ENCODE peak calls at places on chromosome X, in ten cellular contexts. A is lower lobe of right lung, J is AG04450, S is MV-4-11, T is mucosa of descending colon, L is cardiac fibroblast, W is fibroblast of the conjunctiva, E is H9, M is T-helper 1 cell, C is T-helper 2 cell. G is an unnamed sample.

GRCh38 chrX:139850968-139851367 is 81.9 kb downstream of the ATP11C start:
- DNase-seq in C (no peak), A (no peak), J (no peak), W (no peak), T (no peak), S (no peak), M (no peak), E (peak; percentile 46), L (no peak), G (no peak)

GRCh38 chrX:110600745-110601310 is 194.8 kb downstream of the CHRDL1 start:
- DNase-seq in J (no peak), C (no peak), S (no peak), T (no peak), A (no peak), W (no peak), L (no peak), M (no peak), E (no peak), G (no peak)

GRCh38 chrX:9829308-9830267 is 43.4 kb downstream of the SHROOM2 start:
- DNase-seq in M (no peak), C (no peak), E (no peak), L (peak; percentile 16), T (no peak), S (no peak), J (no peak), W (no peak), A (no peak), G (no peak)

GRCh38 chrX:131816551-131817136 is 206.5 kb upstream of the STK26 start:
- DNase-seq in L (no peak), M (peak; percentile 62), W (peak; percentile 69), J (no peak), A (no peak), C (no peak), E (no peak), S (peak; percentile 89), T (no peak), G (peak; percentile 65)

GRCh38 chrX:36583674-36584073 is 424.5 kb upstream of the FAM47C start:
- DNase-seq in T (no peak), A (no peak), M (no peak), E (no peak), C (no peak), W (no peak), S (no peak), L (no peak), J (no peak), G (no peak)

GRCh38 chrX:152897216-152898144 is at the start of gene ZNF185:
- DNase-seq in L (peak; percentile 38), M (no peak), J (no peak), C (no peak), S (no peak), A (peak; percentile 79), E (peak; percentile 90), T (peak; percentile 64), W (no peak), G (no peak)

GRCh38 chrX:119512145-119512800 is 44.0 kb downstream of the SLC25A5 start:
- DNase-seq in C (no peak), J (peak; percentile 18), S (peak; percentile 42), L (peak; percentile 81), W (peak; percentile 56), E (peak; percentile 79), A (peak; percentile 65), T (peak; percentile 75), M (no peak), G (peak; percentile 6)

GRCh38 chrX:134236690-134237362 is at the start of gene CCDC160:
- DNase-seq in A (peak; percentile 64), E (peak; percentile 78), C (no peak), S (no peak), L (peak; percentile 23), T (peak; percentile 43), W (peak; percentile 9), M (no peak), J (no peak), G (peak; percentile 16)

GRCh38 chrX:139044680-139045079 is 333.2 kb upstream of the FGF13 start:
- DNase-seq in S (no peak), J (no peak), A (no peak), E (no peak), W (no peak), C (no peak), L (no peak), T (no peak), M (no peak), G (no peak)

GRCh38 chrX:634306-634958 is 3.8 kb downstream of the SHOX start:
- DNase-seq in L (no peak), W (no peak), J (no peak), M (no peak), T (no peak), S (no peak), C (no peak), A (no peak), E (peak; percentile 50), G (no peak)

GRCh38 chrX:112694062-112694461 is 14.3 kb upstream of the LHFPL1 start:
- DNase-seq in T (no peak), E (no peak), J (no peak), A (no peak), S (no peak), L (no peak), M (no peak), C (no peak), W (no peak), G (no peak)

GRCh38 chrX:425056-425455 is 38.3 kb upstream of the PPP2R3B start:
- DNase-seq in S (no peak), J (no peak), C (no peak), T (peak; percentile 6), L (no peak), W (no peak), E (no peak), M (no peak), A (peak; percentile 39), G (no peak)

GRCh38 chrX:153502131-153502530 is 7.4 kb downstream of the BGN start:
- DNase-seq in A (no peak), C (no peak), M (no peak), L (no peak), W (no peak), E (no peak), T (no peak), S (no peak), J (no peak), G (no peak)

GRCh38 chrX:42615161-42615563 is 162.8 kb downstream of the PPP1R2C start:
- DNase-seq in T (peak; percentile 47), E (peak; percentile 63), W (no peak), C (no peak), L (no peak), M (no peak), A (no peak), J (no peak), S (no peak), G (no peak)

GRCh38 chrX:41481264-41482109 is 34.3 kb downstream of the NYX start:
- DNase-seq in T (no peak), J (no peak), E (peak; percentile 76), A (no peak), C (no peak), L (peak; percentile 13), S (no peak), M (no peak), W (no peak), G (no peak)

GRCh38 chrX:14003876-14004425 is 25.7 kb downstream of the GEMIN8 start:
- DNase-seq in A (no peak), T (no peak), J (no peak), S (no peak), M (no peak), E (no peak), C (no peak), L (no peak), W (no peak), G (no peak)

GRCh38 chrX:36019164-36019563 is 99.6 kb downstream of the CFAP47 start:
- DNase-seq in M (no peak), A (no peak), C (no peak), W (no peak), E (no peak), S (no peak), L (no peak), J (no peak), T (no peak), G (no peak)

GRCh38 chrX:136689441-136689840 is 41.5 kb downstream of the CD40LG start:
- DNase-seq in S (no peak), J (no peak), W (no peak), E (no peak), C (no peak), T (no peak), M (no peak), L (peak; percentile 61), A (no peak), G (no peak)

GRCh38 chrX:118239471-118239870 is 106.4 kb upstream of the WDR44 start:
- DNase-seq in J (no peak), S (no peak), W (peak; percentile 27), T (no peak), L (peak; percentile 27), A (no peak), E (no peak), C (no peak), M (no peak), G (no peak)

GRCh38 chrX:3576886-3577516 is 136.4 kb downstream of the PRKX start:
- DNase-seq in T (no peak), J (peak; percentile 54), W (peak; percentile 76), A (no peak), E (no peak), M (no peak), C (no peak), S (no peak), L (peak; percentile 67), G (no peak)

GRCh38 chrX:43559643-43560042 is 96.5 kb upstream of the MAOA start:
- DNase-seq in S (peak; percentile 1), M (peak; percentile 1), C (no peak), T (peak; percentile 39), A (no peak), W (peak; percentile 27), E (peak; percentile 77), J (no peak), L (peak; percentile 63), G (no peak)

GRCh38 chrX:48028091-48028490 is 21.3 kb downstream of the SPACA5 start:
- DNase-seq in E (no peak), W (no peak), T (no peak), S (no peak), M (no peak), C (no peak), J (no peak), A (no peak), L (no peak), G (no peak)

GRCh38 chrX:101803451-101803850 is 128.4 kb downstream of the ZMAT1 start:
- DNase-seq in M (no peak), A (no peak), T (no peak), E (no peak), C (no peak), J (no peak), S (no peak), L (peak; percentile 18), W (no peak), G (no peak)

G was measured in anterior cingulate cortex.